ENCODE peak calls at places on chromosomes 16 and 17, in ten cellular contexts. U, D, R, O, V, A, X, I, C and F are unnamed samples. For H3K9me3 and H3K4me1, the result is how much of the 10 kb centered on the place peaks cover.

GRCh38 chr16:68972008-68972407 is 128.7 kb downstream of the TANGO6 start:
- DNase-seq in A (no peak), I (no peak), C (no peak), V (no peak), X (no peak), U (no peak), O (no peak), D (no peak), R (no peak), F (no peak)

GRCh38 chr17:9522074-9522473 is 53.5 kb downstream of the STX8 start:
- DNase-seq in C (no peak), V (peak), D (no peak), O (no peak), R (no peak), U (no peak), I (peak), A (no peak), X (no peak), F (no peak)

GRCh38 chr17:10313037-10313672 is 59.7 kb downstream of the MYH13 start:
- DNase-seq in X (no peak), D (no peak), O (no peak), V (no peak), I (no peak), A (no peak), U (no peak), R (no peak), C (no peak), F (no peak)

GRCh38 chr17:3911271-3912053 is 4.8 kb downstream of the P2RX1 start:
- DNase-seq in O (no peak), X (no peak), A (peak), I (no peak), C (no peak), D (peak), U (no peak), R (peak), V (peak), F (no peak)

GRCh38 chr17:43902190-43902589 is 5.1 kb downstream of the MPP2 start:
- DNase-seq in X (no peak), R (no peak), I (no peak), A (no peak), U (no peak), O (no peak), D (no peak), V (no peak), C (no peak), F (no peak)

GRCh38 chr17:3008336-3009279 is 54.8 kb downstream of the OR1D5 start:
- DNase-seq in C (no peak), V (no peak), X (no peak), D (no peak), I (no peak), R (no peak), A (no peak), U (no peak), O (no peak), F (no peak)

GRCh38 chr16:49330562-49331201 is 42.9 kb upstream of the C16orf78 start:
- DNase-seq in O (no peak), A (no peak), R (no peak), C (no peak), V (no peak), I (no peak), X (no peak), U (no peak), D (no peak), F (peak)

GRCh38 chr16:70752381-70752780 is 48.6 kb downstream of the VAC14 start:
- DNase-seq in O (no peak), V (no peak), U (no peak), C (no peak), I (no peak), A (no peak), D (no peak), X (no peak), R (no peak), F (no peak)

GRCh38 chr17:7403902-7404736 is at the start of gene TMEM256:
- DNase-seq in C (peak), X (peak), D (peak), I (peak), O (peak), A (peak), V (peak), U (peak), R (peak), F (peak)

GRCh38 chr17:20118280-20118679 is 109.1 kb downstream of the SPECC1 start:
- DNase-seq in X (no peak), O (no peak), V (no peak), A (no peak), R (no peak), I (no peak), D (no peak), U (no peak), C (no peak), F (no peak)

GRCh38 chr17:68589086-68589485 is 12.1 kb downstream of the FAM20A start:
- DNase-seq in I (no peak), O (no peak), X (no peak), V (no peak), D (no peak), R (no peak), C (no peak), A (no peak), U (no peak), F (no peak)

GRCh38 chr16:6016530-6017184 is 919.1 kb upstream of the EEF2KMT start:
- DNase-seq in R (no peak), D (no peak), X (no peak), O (no peak), I (no peak), C (no peak), A (no peak), U (no peak), V (no peak), F (no peak)

GRCh38 chr17:20735796-20736195 is 156.3 kb downstream of the CDRT15L2 start:
- DNase-seq in R (no peak), U (no peak), D (no peak), I (no peak), A (no peak), O (no peak), C (no peak), X (no peak), V (no peak), F (no peak)

DNA sequence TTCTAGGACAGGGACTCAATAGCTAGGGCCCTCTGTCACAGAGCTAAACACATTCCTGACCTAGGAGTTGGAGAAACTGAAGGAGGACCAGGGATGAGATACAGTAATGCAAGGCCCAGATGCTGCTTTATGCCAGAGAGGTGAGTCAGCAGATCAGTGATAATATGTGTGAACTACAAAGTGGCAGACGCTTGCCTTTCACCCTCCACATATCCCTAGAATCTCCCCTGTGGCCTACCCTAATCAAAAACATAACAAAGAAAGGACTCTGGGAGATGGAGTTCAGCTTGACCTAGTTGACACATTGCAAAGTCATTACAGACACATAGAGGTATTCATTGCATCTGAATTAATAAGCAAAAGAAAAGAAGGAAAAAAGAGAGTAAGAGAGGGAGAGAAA is 417.6 kb upstream of the DYNLRB2 start:
- DNase-seq in D (no peak), I (no peak), U (no peak), V (no peak), C (no peak), R (no peak), A (no peak), O (no peak), X (no peak), F (peak)
- H3K9me3 ChIP-seq in D (under half), I (under half), U (under half), V (under half), C (under half), R (under half), A (under half), O (under half), X (under half), F (under half)

DNA sequence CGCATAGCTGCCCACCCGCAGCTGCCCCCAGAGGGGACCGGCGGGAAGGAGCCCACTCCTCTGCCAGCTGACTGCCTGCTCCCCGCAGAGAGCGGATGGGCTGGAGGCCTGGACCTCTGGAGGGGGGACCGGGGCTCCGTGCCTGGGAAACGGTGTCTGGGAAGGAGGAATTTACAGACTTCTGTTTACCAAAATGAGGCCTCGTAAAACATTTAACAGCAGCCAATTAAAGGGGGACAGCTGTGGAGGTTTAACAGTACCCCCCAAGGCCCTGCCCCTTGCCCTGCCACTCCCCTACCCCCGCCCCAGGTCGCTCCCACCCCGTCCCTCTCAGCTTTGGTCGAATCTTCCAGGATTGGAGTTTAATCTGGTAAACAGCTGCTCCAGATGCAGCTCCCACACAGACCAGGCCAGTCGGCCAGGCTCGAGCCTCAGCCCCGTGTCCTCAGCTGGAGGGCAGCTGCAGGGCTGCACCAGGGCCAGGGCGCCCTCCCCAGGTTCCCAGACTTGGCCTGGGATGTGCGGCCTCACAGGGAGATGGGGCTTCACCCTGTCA is 41.1 kb downstream of the BAHCC1 start:
- DNase-seq in V (no peak), R (no peak), I (no peak), O (no peak), D (peak), U (no peak), X (no peak), A (no peak), C (peak), F (no peak)
- H3K4me1 ChIP-seq in V (under half), R (under half), I (under half), O (under half), D (under half), U (under half), X (under half), A (under half), C (under half), F (half or more)

DNA sequence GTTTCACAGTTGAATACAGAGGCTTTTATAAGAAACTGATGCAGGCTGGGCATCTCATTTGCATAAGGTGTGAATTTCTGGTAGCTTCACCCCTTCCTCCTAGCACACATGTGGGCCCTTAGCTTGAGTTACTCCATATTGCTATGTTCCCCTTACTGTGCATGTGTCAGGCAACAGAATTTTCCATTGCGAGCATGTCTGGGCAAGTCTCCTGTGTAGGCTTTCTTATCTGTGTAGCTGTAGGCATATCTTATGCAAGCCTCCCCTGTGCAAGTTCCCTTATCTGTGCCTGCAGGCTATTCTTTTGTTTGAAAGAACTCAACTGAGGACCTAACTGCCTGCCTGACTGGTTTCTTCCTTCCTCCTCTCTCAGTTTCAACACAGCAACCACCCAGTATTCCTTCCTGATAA is 597.4 kb upstream of the CDH5 start:
- DNase-seq in C (no peak), D (no peak), O (no peak), X (no peak), A (no peak), U (no peak), V (no peak), I (no peak), R (no peak), F (no peak)
- H3K9me3 ChIP-seq in C (under half), D (under half), O (under half), X (under half), A (under half), U (under half), V (under half), I (under half), R (under half), F (under half)

GRCh38 chr17:76543482-76544122 is 3.8 kb downstream of the PRCD start:
- DNase-seq in D (no peak), I (no peak), U (no peak), R (no peak), V (no peak), X (no peak), A (no peak), O (no peak), C (no peak), F (no peak)
- H3K4me1 ChIP-seq in D (under half), I (under half), U (half or more), R (under half), V (under half), X (half or more), A (under half), O (under half), C (under half), F (half or more)

GRCh38 chr17:74380086-74380958 is 13.0 kb downstream of the GPR142 start:
- DNase-seq in R (peak), O (no peak), X (no peak), D (no peak), V (no peak), U (no peak), C (no peak), A (peak), I (peak), F (no peak)
- H3K9me3 ChIP-seq in R (under half), O (under half), X (under half), D (under half), V (under half), U (under half), C (under half), A (under half), I (under half), F (under half)

GRCh38 chr17:40076101-40076498 is 13.3 kb downstream of the THRA start:
- DNase-seq in D (no peak), X (no peak), O (no peak), C (no peak), V (no peak), R (no peak), U (no peak), I (no peak), A (no peak), F (no peak)

GRCh38 chr17:40074175-40074512 is 11.4 kb downstream of the THRA start:
- DNase-seq in I (no peak), O (no peak), A (no peak), D (no peak), C (no peak), U (no peak), R (no peak), X (no peak), V (no peak), F (no peak)

GRCh38 chr17:40073454-40074174 is 10.8 kb downstream of the THRA start:
- DNase-seq in R (no peak), C (no peak), V (no peak), D (no peak), X (no peak), I (no peak), O (no peak), U (no peak), A (no peak), F (no peak)

GRCh38 chr17:40075216-40076100 is 12.7 kb downstream of the THRA start:
- DNase-seq in C (peak), O (no peak), V (peak), A (peak), X (peak), I (peak), D (peak), U (peak), R (peak), F (no peak)

DNA sequence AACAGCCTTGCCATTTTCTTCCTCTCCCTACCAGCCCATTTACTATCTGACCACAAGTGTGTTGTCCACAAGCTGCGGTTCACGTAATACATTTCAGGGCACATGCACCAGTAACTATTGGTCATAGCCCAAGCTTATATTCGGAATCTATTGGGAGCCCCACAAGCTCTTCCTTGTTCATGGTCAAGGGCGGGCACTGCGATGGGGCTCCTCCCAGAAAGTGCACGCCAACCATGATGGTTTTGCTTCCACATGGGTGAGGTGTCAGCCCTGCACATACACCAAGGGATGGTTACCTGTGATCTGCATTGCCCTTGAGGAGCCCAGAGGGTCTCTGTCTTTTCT is 12.1 kb downstream of the THRA start:
- DNase-seq in R (no peak), U (no peak), A (no peak), V (no peak), I (no peak), O (no peak), C (no peak), D (no peak), X (no peak), F (no peak)
- H3K4me1 ChIP-seq in R (under half), U (half or more), A (half or more), V (under half), I (under half), O (half or more), C (under half), D (half or more), X (half or more), F (half or more)

GRCh38 chr17:22514767-22515320 is 822.5 kb downstream of the KCNJ18 start:
- DNase-seq in A (no peak), D (no peak), X (no peak), O (no peak), R (no peak), V (no peak), I (no peak), C (no peak), U (no peak), F (no peak)

GRCh38 chr17:22512506-22512905 is 820.2 kb downstream of the KCNJ18 start:
- DNase-seq in I (no peak), X (no peak), A (no peak), O (no peak), U (no peak), R (no peak), C (no peak), V (no peak), D (no peak), F (peak)

GRCh38 chr17:22512997-22513538 is 820.7 kb downstream of the KCNJ18 start:
- DNase-seq in V (no peak), C (no peak), D (no peak), X (no peak), U (no peak), I (no peak), O (no peak), A (no peak), R (no peak), F (peak)

GRCh38 chr17:22515599-22515998 is 823.3 kb downstream of the KCNJ18 start:
- DNase-seq in O (no peak), A (no peak), R (no peak), X (no peak), C (no peak), U (no peak), D (no peak), V (no peak), I (no peak), F (no peak)

DNA sequence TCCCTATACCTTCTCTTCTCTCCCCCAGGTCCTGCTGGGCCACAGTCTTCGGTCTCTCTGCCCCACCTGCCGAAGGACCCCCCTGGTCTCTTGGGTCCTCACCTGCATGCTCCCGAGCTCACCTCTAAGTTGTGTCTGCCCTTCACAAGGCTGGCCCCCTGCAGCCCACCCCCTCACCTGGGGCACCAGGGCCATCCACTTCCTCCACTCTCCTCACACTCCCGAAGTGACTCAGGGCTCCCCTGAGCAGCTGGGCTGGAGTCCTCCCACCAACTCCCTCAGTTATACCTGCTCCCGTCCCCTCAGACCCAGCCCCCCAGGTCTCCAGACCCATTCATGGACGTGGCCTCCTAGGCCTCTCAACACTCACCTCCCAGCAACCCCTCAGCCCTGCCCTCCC is 822.0 kb downstream of the KCNJ18 start:
- DNase-seq in O (no peak), A (no peak), I (no peak), U (no peak), D (no peak), R (no peak), V (no peak), X (no peak), C (no peak), F (no peak)
- H3K9me3 ChIP-seq in O (under half), A (under half), I (under half), U (under half), D (under half), R (under half), V (under half), X (under half), C (under half), F (under half)

GRCh38 chr16:55443434-55443833 is 35.6 kb upstream of the MMP2 start:
- DNase-seq in C (no peak), I (no peak), R (no peak), O (no peak), D (no peak), X (no peak), A (no peak), U (no peak), V (no peak), F (no peak)
- H3K4me1 ChIP-seq in C (under half), I (under half), R (under half), O (under half), D (under half), X (under half), A (under half), U (under half), V (under half), F (under half)

GRCh38 chr17:48358203-48358602 is 71.8 kb downstream of the SKAP1 start:
- DNase-seq in U (no peak), C (no peak), V (no peak), I (no peak), O (no peak), D (no peak), X (no peak), A (no peak), R (no peak), F (no peak)
- H3K9me3 ChIP-seq in U (under half), C (under half), V (under half), I (under half), O (under half), D (under half), X (under half), A (under half), R (under half), F (under half)